ENCODE peak calls at places on chromosomes 4 and X, in five cellular contexts. N is Peyer's patch; Q is GM12891; S is activated CD4-positive, alpha-beta T cell treated with anti-CD3 and anti-CD28 coated beads, Interleukin-2, amount 50 U/mL, for 24 hours; Z is ureter. X is an unnamed sample.

GRCh38 chrX:131728295-131729145 is 184.6 kb downstream of the OR13H1 start:
- DNase-seq in N (peak), Q (no peak), S (no peak), Z (peak), X (no peak)

GRCh38 chrX:103783971-103784370 is 7.3 kb downstream of the PLP1 start:
- DNase-seq in N (no peak), Q (no peak), S (no peak), Z (no peak), X (no peak)

GRCh38 chr4:56844817-56845580 is 23.5 kb upstream of the SPINK2 start:
- DNase-seq in N (no peak), Q (no peak), S (no peak), Z (no peak), X (no peak)

GRCh38 chrX:18886005-18886343 is 97.9 kb downstream of the PHKA2 start:
- DNase-seq in N (peak), Q (no peak), S (no peak), Z (no peak), X (no peak)

GRCh38 chr4:145734576-145735329 is 54.8 kb downstream of the C4orf51 start:
- DNase-seq in N (no peak), Q (no peak), S (no peak), Z (peak), X (peak)

GRCh38 chrX:22395372-22395771 is 122.7 kb downstream of the CBLL2 start:
- DNase-seq in N (no peak), Q (no peak), S (no peak), Z (no peak), X (peak)

GRCh38 chr4:145618210-145618911 is 824 bp upstream of the MMAA start:
- DNase-seq in N (peak), Q (no peak), S (no peak), Z (no peak), X (no peak)

GRCh38 chr4:119212251-119212963 is at the start of gene USP53:
- DNase-seq in N (peak), Q (peak), S (peak), Z (peak), X (peak)

GRCh38 chr4:152243890-152244595 is 291.8 kb downstream of the FBXW7 start:
- DNase-seq in N (no peak), Q (no peak), S (no peak), Z (no peak), X (no peak)

GRCh38 chr4:78585633-78586032 is 34.1 kb downstream of the ANXA3 start:
- DNase-seq in N (no peak), Q (no peak), S (no peak), Z (no peak), X (no peak)

GRCh38 chr4:111453216-111453615 is 692.0 kb upstream of the FAM241A start:
- DNase-seq in N (no peak), Q (no peak), S (no peak), Z (no peak), X (no peak)

GRCh38 chr4:75643651-75644050 is 13.3 kb upstream of the CDKL2 start:
- DNase-seq in N (no peak), Q (no peak), S (no peak), Z (no peak), X (no peak)

GRCh38 chr4:156378053-156378665 is 424.5 kb upstream of the CTSO start:
- DNase-seq in N (no peak), Q (peak), S (no peak), Z (no peak), X (no peak)

GRCh38 chr4:185721190-185721948 is 90.6 kb downstream of the SORBS2 start:
- DNase-seq in N (no peak), Q (no peak), S (no peak), Z (no peak), X (no peak)

GRCh38 chrX:77014655-77015377 is 432.4 kb upstream of the FGF16 start:
- DNase-seq in N (no peak), Q (no peak), S (no peak), Z (no peak), X (peak)

GRCh38 chrX:115564243-115564642 is 3.3 kb downstream of the PLS3 start:
- DNase-seq in N (no peak), Q (no peak), S (no peak), Z (no peak), X (no peak)

GRCh38 chr4:77308843-77309242 is 151.8 kb downstream of the CCNG2 start:
- DNase-seq in N (no peak), Q (peak), S (no peak), Z (no peak), X (peak)

GRCh38 chr4:8591114-8591513 is 1.5 kb upstream of the CPZ start:
- DNase-seq in N (no peak), Q (no peak), S (no peak), Z (no peak), X (no peak)

GRCh38 chrX:15947648-15948317 is 93.2 kb upstream of the AP1S2 start:
- DNase-seq in N (no peak), Q (no peak), S (no peak), Z (no peak), X (peak)

GRCh38 chr4:24887881-24888430 is 24.9 kb downstream of the CCDC149 start:
- DNase-seq in N (no peak), Q (no peak), S (no peak), Z (no peak), X (no peak)

GRCh38 chr4:125938541-125938940 is 623.8 kb downstream of the FAT4 start:
- DNase-seq in N (no peak), Q (no peak), S (no peak), Z (no peak), X (no peak)

GRCh38 chr4:38925492-38926418 is 58.1 kb downstream of the FAM114A1 start:
- DNase-seq in N (no peak), Q (no peak), S (no peak), Z (no peak), X (no peak)

GRCh38 chrX:104913348-104913747 is 307.1 kb downstream of the TEX13A start:
- DNase-seq in N (no peak), Q (no peak), S (no peak), Z (no peak), X (peak)

GRCh38 chrX:123753656-123754350 is 21.0 kb upstream of the THOC2 start:
- DNase-seq in N (no peak), Q (no peak), S (no peak), Z (no peak), X (no peak)

X was measured in RCC 7860.